ENCODE peak calls at places on chromosomes 6 and 20, in six cellular contexts. One of them, this sample, is unnamed.

GRCh38 chr20:1211954-1212497 is 8.8 kb downstream of the C20orf202 start:
- DNase-seq in transverse colon: no peak
- DNase-seq in PC-3: no peak
- DNase-seq in iris pigment epithelial cell: no peak
- DNase-seq in adrenal gland: no peak
- DNase-seq in NCI-H1105 treated with DMSO at 0.1 percent for 48 hours: no peak
- DNase-seq in this sample: no peak

GRCh38 chr20:63835031-63835858 is 4.2 kb upstream of the ZBTB46 start:
- DNase-seq in transverse colon: peak; percentile 85
- DNase-seq in PC-3: peak; percentile 91
- DNase-seq in iris pigment epithelial cell: peak; percentile 97
- DNase-seq in NCI-H1105 treated with DMSO at 0.1 percent for 48 hours: no peak
- DNase-seq in adrenal gland: peak; percentile 97
- DNase-seq in this sample: peak; percentile 89

GRCh38 chr6:134740473-134741192 is 209.3 kb downstream of the ALDH8A1 start:
- DNase-seq in adrenal gland: no peak
- DNase-seq in NCI-H1105 treated with DMSO at 0.1 percent for 48 hours: no peak
- DNase-seq in PC-3: no peak
- DNase-seq in transverse colon: no peak
- DNase-seq in iris pigment epithelial cell: peak; percentile 83
- DNase-seq in this sample: peak; percentile 64

GRCh38 chr20:44334306-44334705 is 2.5 kb upstream of the R3HDML start:
- DNase-seq in NCI-H1105 treated with DMSO at 0.1 percent for 48 hours: no peak
- DNase-seq in iris pigment epithelial cell: no peak
- DNase-seq in transverse colon: no peak
- DNase-seq in PC-3: no peak
- DNase-seq in adrenal gland: no peak
- DNase-seq in this sample: no peak

GRCh38 chr6:48074368-48074767 is 36.6 kb downstream of the PTCHD4 start:
- DNase-seq in transverse colon: no peak
- DNase-seq in adrenal gland: no peak
- DNase-seq in NCI-H1105 treated with DMSO at 0.1 percent for 48 hours: no peak
- DNase-seq in iris pigment epithelial cell: no peak
- DNase-seq in PC-3: no peak
- DNase-seq in this sample: no peak

GRCh38 chr6:156310701-156311100 is 466.5 kb upstream of the ARID1B start:
- DNase-seq in NCI-H1105 treated with DMSO at 0.1 percent for 48 hours: no peak
- DNase-seq in transverse colon: no peak
- DNase-seq in PC-3: no peak
- DNase-seq in adrenal gland: no peak
- DNase-seq in iris pigment epithelial cell: no peak
- DNase-seq in this sample: no peak

GRCh38 chr20:9403481-9403880 is 110.9 kb upstream of the LAMP5 start:
- DNase-seq in iris pigment epithelial cell: no peak
- DNase-seq in NCI-H1105 treated with DMSO at 0.1 percent for 48 hours: no peak
- DNase-seq in adrenal gland: no peak
- DNase-seq in transverse colon: no peak
- DNase-seq in PC-3: no peak
- DNase-seq in this sample: no peak

GRCh38 chr20:43916073-43916874 is 1.6 kb downstream of the TOX2 start:
- DNase-seq in iris pigment epithelial cell: peak; percentile 45
- DNase-seq in PC-3: no peak
- DNase-seq in adrenal gland: no peak
- DNase-seq in transverse colon: no peak
- DNase-seq in NCI-H1105 treated with DMSO at 0.1 percent for 48 hours: no peak
- DNase-seq in this sample: no peak

GRCh38 chr20:43736588-43737091 is 9.8 kb upstream of the GTSF1L start:
- DNase-seq in PC-3: no peak
- DNase-seq in transverse colon: no peak
- DNase-seq in NCI-H1105 treated with DMSO at 0.1 percent for 48 hours: no peak
- DNase-seq in iris pigment epithelial cell: no peak
- DNase-seq in adrenal gland: no peak
- DNase-seq in this sample: no peak

GRCh38 chr20:24702501-24703283 is 233.3 kb downstream of the SYNDIG1 start:
- DNase-seq in adrenal gland: no peak
- DNase-seq in PC-3: no peak
- DNase-seq in transverse colon: no peak
- DNase-seq in iris pigment epithelial cell: no peak
- DNase-seq in NCI-H1105 treated with DMSO at 0.1 percent for 48 hours: no peak
- DNase-seq in this sample: no peak

GRCh38 chr6:37187321-37188022 is 17.5 kb downstream of the PIM1 start:
- DNase-seq in NCI-H1105 treated with DMSO at 0.1 percent for 48 hours: no peak
- DNase-seq in transverse colon: no peak
- DNase-seq in adrenal gland: no peak
- DNase-seq in iris pigment epithelial cell: no peak
- DNase-seq in PC-3: no peak
- DNase-seq in this sample: no peak

GRCh38 chr6:160030103-160030502 is 61.2 kb downstream of the IGF2R start:
- DNase-seq in iris pigment epithelial cell: peak; percentile 97
- DNase-seq in transverse colon: peak; percentile 71
- DNase-seq in PC-3: peak; percentile 91
- DNase-seq in NCI-H1105 treated with DMSO at 0.1 percent for 48 hours: peak; percentile 55
- DNase-seq in adrenal gland: peak; percentile 93
- DNase-seq in this sample: peak; percentile 93

GRCh38 chr20:10217517-10218410 is 866 bp upstream of the SNAP25 start:
- DNase-seq in adrenal gland: peak; percentile 89
- DNase-seq in PC-3: no peak
- DNase-seq in transverse colon: peak; percentile 13
- DNase-seq in iris pigment epithelial cell: peak; percentile 88
- DNase-seq in NCI-H1105 treated with DMSO at 0.1 percent for 48 hours: peak; percentile 83
- DNase-seq in this sample: peak; percentile 75

GRCh38 chr6:84103029-84103428 is 69.5 kb downstream of the MRAP2 start:
- DNase-seq in iris pigment epithelial cell: peak; percentile 2
- DNase-seq in NCI-H1105 treated with DMSO at 0.1 percent for 48 hours: no peak
- DNase-seq in transverse colon: no peak
- DNase-seq in PC-3: no peak
- DNase-seq in adrenal gland: no peak
- DNase-seq in this sample: no peak

GRCh38 chr20:36859700-36860330 is 16.1 kb upstream of the TLDC2 start:
- DNase-seq in iris pigment epithelial cell: no peak
- DNase-seq in transverse colon: no peak
- DNase-seq in adrenal gland: no peak
- DNase-seq in NCI-H1105 treated with DMSO at 0.1 percent for 48 hours: no peak
- DNase-seq in PC-3: no peak
- DNase-seq in this sample: no peak

GRCh38 chr6:34273242-34273805 is 24.5 kb upstream of the SMIM29 start:
- DNase-seq in iris pigment epithelial cell: peak; percentile 68
- DNase-seq in NCI-H1105 treated with DMSO at 0.1 percent for 48 hours: no peak
- DNase-seq in adrenal gland: peak; percentile 78
- DNase-seq in PC-3: no peak
- DNase-seq in transverse colon: no peak
- DNase-seq in this sample: no peak

GRCh38 chr6:150395388-150396009 is 26.7 kb downstream of the IYD start:
- DNase-seq in PC-3: peak; percentile 67
- DNase-seq in transverse colon: peak; percentile 35
- DNase-seq in adrenal gland: peak; percentile 70
- DNase-seq in NCI-H1105 treated with DMSO at 0.1 percent for 48 hours: peak; percentile 87
- DNase-seq in iris pigment epithelial cell: peak; percentile 55
- DNase-seq in this sample: peak; percentile 68

GRCh38 chr20:23643665-23644064 is 5.9 kb upstream of the CST3 start:
- DNase-seq in adrenal gland: no peak
- DNase-seq in iris pigment epithelial cell: no peak
- DNase-seq in PC-3: no peak
- DNase-seq in transverse colon: no peak
- DNase-seq in NCI-H1105 treated with DMSO at 0.1 percent for 48 hours: no peak
- DNase-seq in this sample: no peak

GRCh38 chr6:34955447-34955846 is 66.4 kb downstream of the ANKS1A start:
- DNase-seq in PC-3: no peak
- DNase-seq in iris pigment epithelial cell: no peak
- DNase-seq in adrenal gland: no peak
- DNase-seq in transverse colon: no peak
- DNase-seq in NCI-H1105 treated with DMSO at 0.1 percent for 48 hours: no peak
- DNase-seq in this sample: no peak

GRCh38 chr20:8131598-8132014 is 460 bp upstream of the PLCB1 start:
- DNase-seq in iris pigment epithelial cell: peak; percentile 52
- DNase-seq in transverse colon: no peak
- DNase-seq in adrenal gland: no peak
- DNase-seq in NCI-H1105 treated with DMSO at 0.1 percent for 48 hours: peak; percentile 75
- DNase-seq in PC-3: peak; percentile 21
- DNase-seq in this sample: no peak